ENCODE peak calls at places on chromosomes 5 and 9, in eight cellular contexts. One of them, this sample, is unnamed.

GRCh38 chr5:36447776-36448175 is 146.1 kb upstream of the RANBP3L start:
- DNase-seq in activated CD8-positive, alpha-beta memory T cell treated with anti-CD3 and anti-CD28 coated beads, Interleukin-2, amount 50 U/mL, for 48 hours: no peak
- DNase-seq in activated gamma-delta T cell treated with anti-CD3 and anti-CD28 coated beads, Interleukin-2, amount 50 U/mL, for 16 hours: no peak
- DNase-seq in Calu3: no peak
- DNase-seq in non-pigmented ciliary epithelial cell: no peak
- DNase-seq in sigmoid colon: no peak
- DNase-seq in astrocyte of the cerebellum: no peak
- DNase-seq in effector memory CD4-positive, alpha-beta T cell: no peak
- DNase-seq in this sample: no peak

GRCh38 chr9:70064496-70064895 is 20.8 kb downstream of the MAMDC2 start:
- DNase-seq in activated CD8-positive, alpha-beta memory T cell treated with anti-CD3 and anti-CD28 coated beads, Interleukin-2, amount 50 U/mL, for 48 hours: no peak
- DNase-seq in activated gamma-delta T cell treated with anti-CD3 and anti-CD28 coated beads, Interleukin-2, amount 50 U/mL, for 16 hours: no peak
- DNase-seq in Calu3: no peak
- DNase-seq in non-pigmented ciliary epithelial cell: no peak
- DNase-seq in sigmoid colon: no peak
- DNase-seq in astrocyte of the cerebellum: no peak
- DNase-seq in effector memory CD4-positive, alpha-beta T cell: no peak
- DNase-seq in this sample: no peak

GRCh38 chr9:120477534-120478001 is 102.4 kb downstream of the CDK5RAP2 start:
- DNase-seq in activated CD8-positive, alpha-beta memory T cell treated with anti-CD3 and anti-CD28 coated beads, Interleukin-2, amount 50 U/mL, for 48 hours: peak; percentile 57
- DNase-seq in activated gamma-delta T cell treated with anti-CD3 and anti-CD28 coated beads, Interleukin-2, amount 50 U/mL, for 16 hours: no peak
- DNase-seq in Calu3: peak; percentile 45
- DNase-seq in non-pigmented ciliary epithelial cell: peak; percentile 60
- DNase-seq in sigmoid colon: peak; percentile 68
- DNase-seq in astrocyte of the cerebellum: peak; percentile 83
- DNase-seq in effector memory CD4-positive, alpha-beta T cell: no peak
- DNase-seq in this sample: peak; percentile 1

GRCh38 chr9:93177676-93178075 is 6.3 kb upstream of the WNK2 start:
- DNase-seq in activated CD8-positive, alpha-beta memory T cell treated with anti-CD3 and anti-CD28 coated beads, Interleukin-2, amount 50 U/mL, for 48 hours: no peak
- DNase-seq in activated gamma-delta T cell treated with anti-CD3 and anti-CD28 coated beads, Interleukin-2, amount 50 U/mL, for 16 hours: no peak
- DNase-seq in Calu3: no peak
- DNase-seq in non-pigmented ciliary epithelial cell: no peak
- DNase-seq in sigmoid colon: no peak
- DNase-seq in astrocyte of the cerebellum: no peak
- DNase-seq in effector memory CD4-positive, alpha-beta T cell: no peak
- DNase-seq in this sample: no peak

GRCh38 chr9:70490478-70490877 is 76.0 kb upstream of the KLF9 start:
- DNase-seq in activated CD8-positive, alpha-beta memory T cell treated with anti-CD3 and anti-CD28 coated beads, Interleukin-2, amount 50 U/mL, for 48 hours: no peak
- DNase-seq in activated gamma-delta T cell treated with anti-CD3 and anti-CD28 coated beads, Interleukin-2, amount 50 U/mL, for 16 hours: no peak
- DNase-seq in Calu3: no peak
- DNase-seq in non-pigmented ciliary epithelial cell: no peak
- DNase-seq in sigmoid colon: no peak
- DNase-seq in astrocyte of the cerebellum: no peak
- DNase-seq in effector memory CD4-positive, alpha-beta T cell: no peak
- DNase-seq in this sample: no peak

GRCh38 chr5:139207302-139208000 is 9.3 kb upstream of the SIL1 start:
- DNase-seq in activated CD8-positive, alpha-beta memory T cell treated with anti-CD3 and anti-CD28 coated beads, Interleukin-2, amount 50 U/mL, for 48 hours: no peak
- DNase-seq in activated gamma-delta T cell treated with anti-CD3 and anti-CD28 coated beads, Interleukin-2, amount 50 U/mL, for 16 hours: no peak
- DNase-seq in Calu3: no peak
- DNase-seq in non-pigmented ciliary epithelial cell: no peak
- DNase-seq in sigmoid colon: no peak
- DNase-seq in astrocyte of the cerebellum: no peak
- DNase-seq in effector memory CD4-positive, alpha-beta T cell: no peak
- DNase-seq in this sample: peak; percentile 7

GRCh38 chr5:142262683-142263082 is 62.1 kb downstream of the SPRY4 start:
- DNase-seq in activated CD8-positive, alpha-beta memory T cell treated with anti-CD3 and anti-CD28 coated beads, Interleukin-2, amount 50 U/mL, for 48 hours: no peak
- DNase-seq in activated gamma-delta T cell treated with anti-CD3 and anti-CD28 coated beads, Interleukin-2, amount 50 U/mL, for 16 hours: no peak
- DNase-seq in Calu3: no peak
- DNase-seq in non-pigmented ciliary epithelial cell: no peak
- DNase-seq in sigmoid colon: no peak
- DNase-seq in astrocyte of the cerebellum: no peak
- DNase-seq in effector memory CD4-positive, alpha-beta T cell: no peak
- DNase-seq in this sample: no peak

GRCh38 chr5:152673601-152674000 is 268.5 kb upstream of the NMUR2 start:
- DNase-seq in activated CD8-positive, alpha-beta memory T cell treated with anti-CD3 and anti-CD28 coated beads, Interleukin-2, amount 50 U/mL, for 48 hours: no peak
- DNase-seq in activated gamma-delta T cell treated with anti-CD3 and anti-CD28 coated beads, Interleukin-2, amount 50 U/mL, for 16 hours: no peak
- DNase-seq in Calu3: no peak
- DNase-seq in non-pigmented ciliary epithelial cell: no peak
- DNase-seq in sigmoid colon: no peak
- DNase-seq in astrocyte of the cerebellum: no peak
- DNase-seq in effector memory CD4-positive, alpha-beta T cell: no peak
- DNase-seq in this sample: no peak

GRCh38 chr5:140118294-140118936 is 4.5 kb downstream of the PURA start:
- DNase-seq in activated CD8-positive, alpha-beta memory T cell treated with anti-CD3 and anti-CD28 coated beads, Interleukin-2, amount 50 U/mL, for 48 hours: no peak
- DNase-seq in activated gamma-delta T cell treated with anti-CD3 and anti-CD28 coated beads, Interleukin-2, amount 50 U/mL, for 16 hours: no peak
- DNase-seq in Calu3: no peak
- DNase-seq in non-pigmented ciliary epithelial cell: no peak
- DNase-seq in sigmoid colon: no peak
- DNase-seq in astrocyte of the cerebellum: no peak
- DNase-seq in effector memory CD4-positive, alpha-beta T cell: no peak
- DNase-seq in this sample: no peak

GRCh38 chr5:88480245-88480644 is 211.6 kb upstream of the TMEM161B start:
- DNase-seq in activated CD8-positive, alpha-beta memory T cell treated with anti-CD3 and anti-CD28 coated beads, Interleukin-2, amount 50 U/mL, for 48 hours: no peak
- DNase-seq in activated gamma-delta T cell treated with anti-CD3 and anti-CD28 coated beads, Interleukin-2, amount 50 U/mL, for 16 hours: no peak
- DNase-seq in Calu3: no peak
- DNase-seq in non-pigmented ciliary epithelial cell: no peak
- DNase-seq in sigmoid colon: no peak
- DNase-seq in astrocyte of the cerebellum: no peak
- DNase-seq in effector memory CD4-positive, alpha-beta T cell: no peak
- DNase-seq in this sample: no peak

GRCh38 chr5:171422902-171423663 is 3.6 kb downstream of the FGF18 start:
- DNase-seq in activated CD8-positive, alpha-beta memory T cell treated with anti-CD3 and anti-CD28 coated beads, Interleukin-2, amount 50 U/mL, for 48 hours: peak; percentile 29
- DNase-seq in activated gamma-delta T cell treated with anti-CD3 and anti-CD28 coated beads, Interleukin-2, amount 50 U/mL, for 16 hours: no peak
- DNase-seq in Calu3: no peak
- DNase-seq in non-pigmented ciliary epithelial cell: no peak
- DNase-seq in sigmoid colon: no peak
- DNase-seq in astrocyte of the cerebellum: no peak
- DNase-seq in effector memory CD4-positive, alpha-beta T cell: no peak
- DNase-seq in this sample: no peak

GRCh38 chr5:113345261-113345940 is 89.4 kb downstream of the TSSK1B start:
- DNase-seq in activated CD8-positive, alpha-beta memory T cell treated with anti-CD3 and anti-CD28 coated beads, Interleukin-2, amount 50 U/mL, for 48 hours: no peak
- DNase-seq in activated gamma-delta T cell treated with anti-CD3 and anti-CD28 coated beads, Interleukin-2, amount 50 U/mL, for 16 hours: no peak
- DNase-seq in Calu3: no peak
- DNase-seq in non-pigmented ciliary epithelial cell: no peak
- DNase-seq in sigmoid colon: no peak
- DNase-seq in astrocyte of the cerebellum: peak; percentile 95
- DNase-seq in effector memory CD4-positive, alpha-beta T cell: no peak
- DNase-seq in this sample: no peak

GRCh38 chr5:90227688-90228087 is 181.9 kb downstream of the CETN3 start:
- DNase-seq in activated CD8-positive, alpha-beta memory T cell treated with anti-CD3 and anti-CD28 coated beads, Interleukin-2, amount 50 U/mL, for 48 hours: no peak
- DNase-seq in activated gamma-delta T cell treated with anti-CD3 and anti-CD28 coated beads, Interleukin-2, amount 50 U/mL, for 16 hours: no peak
- DNase-seq in Calu3: no peak
- DNase-seq in non-pigmented ciliary epithelial cell: no peak
- DNase-seq in sigmoid colon: no peak
- DNase-seq in astrocyte of the cerebellum: no peak
- DNase-seq in effector memory CD4-positive, alpha-beta T cell: no peak
- DNase-seq in this sample: no peak

GRCh38 chr9:35367451-35367850 is 122.5 kb upstream of the RUSC2 start:
- DNase-seq in activated CD8-positive, alpha-beta memory T cell treated with anti-CD3 and anti-CD28 coated beads, Interleukin-2, amount 50 U/mL, for 48 hours: no peak
- DNase-seq in activated gamma-delta T cell treated with anti-CD3 and anti-CD28 coated beads, Interleukin-2, amount 50 U/mL, for 16 hours: no peak
- DNase-seq in Calu3: peak; percentile 1
- DNase-seq in non-pigmented ciliary epithelial cell: peak; percentile 92
- DNase-seq in sigmoid colon: no peak
- DNase-seq in astrocyte of the cerebellum: peak; percentile 89
- DNase-seq in effector memory CD4-positive, alpha-beta T cell: no peak
- DNase-seq in this sample: peak; percentile 4

GRCh38 chr5:115599924-115600323 is 2.4 kb downstream of the TICAM2 start:
- DNase-seq in activated CD8-positive, alpha-beta memory T cell treated with anti-CD3 and anti-CD28 coated beads, Interleukin-2, amount 50 U/mL, for 48 hours: no peak
- DNase-seq in activated gamma-delta T cell treated with anti-CD3 and anti-CD28 coated beads, Interleukin-2, amount 50 U/mL, for 16 hours: no peak
- DNase-seq in Calu3: no peak
- DNase-seq in non-pigmented ciliary epithelial cell: no peak
- DNase-seq in sigmoid colon: no peak
- DNase-seq in astrocyte of the cerebellum: no peak
- DNase-seq in effector memory CD4-positive, alpha-beta T cell: no peak
- DNase-seq in this sample: no peak

GRCh38 chr5:146025108-146025507 is 80.3 kb downstream of the PLAC8L1 start:
- DNase-seq in activated CD8-positive, alpha-beta memory T cell treated with anti-CD3 and anti-CD28 coated beads, Interleukin-2, amount 50 U/mL, for 48 hours: no peak
- DNase-seq in activated gamma-delta T cell treated with anti-CD3 and anti-CD28 coated beads, Interleukin-2, amount 50 U/mL, for 16 hours: no peak
- DNase-seq in Calu3: peak; percentile 49
- DNase-seq in non-pigmented ciliary epithelial cell: no peak
- DNase-seq in sigmoid colon: no peak
- DNase-seq in astrocyte of the cerebellum: no peak
- DNase-seq in effector memory CD4-positive, alpha-beta T cell: no peak
- DNase-seq in this sample: no peak